ENCODE peak calls at places on chromosomes 4 and X, in five cellular contexts. One of them, this sample, is unnamed.
A peak's percentile ranks its signal among the peaks of the same experiment; 100 is the strongest.

GRCh38 chr4:22356996-22357596 is 158.8 kb downstream of the ADGRA3 start:
- DNase-seq in neuronal stem cell: no peak
- DNase-seq in H9: no peak
- DNase-seq in HepG2: no peak
- DNase-seq in mammary epithelial cell: peak; percentile 26
- DNase-seq in this sample: peak; percentile 29

GRCh38 chrX:32877592-32877991 is 333.8 kb downstream of the DMD start:
- DNase-seq in mammary epithelial cell: peak; percentile 87
- DNase-seq in H9: no peak
- DNase-seq in HepG2: no peak
- DNase-seq in neuronal stem cell: no peak
- DNase-seq in this sample: no peak

GRCh38 chr4:104490096-104490769 is 4.5 kb downstream of the CXXC4 start:
- DNase-seq in neuronal stem cell: no peak
- DNase-seq in mammary epithelial cell: no peak
- DNase-seq in HepG2: no peak
- DNase-seq in H9: peak; percentile 31
- DNase-seq in this sample: no peak

GRCh38 chrX:114065612-114066178 is 518.2 kb upstream of the HTR2C start:
- DNase-seq in HepG2: no peak
- DNase-seq in H9: no peak
- DNase-seq in neuronal stem cell: no peak
- DNase-seq in mammary epithelial cell: peak; percentile 6
- DNase-seq in this sample: no peak

GRCh38 chr4:111228874-111229273 is 606.0 kb upstream of the PITX2 start:
- DNase-seq in H9: no peak
- DNase-seq in mammary epithelial cell: no peak
- DNase-seq in HepG2: no peak
- DNase-seq in neuronal stem cell: no peak
- DNase-seq in this sample: peak; percentile 69

GRCh38 chr4:116603096-116603495 is 482.3 kb downstream of the TRAM1L1 start:
- DNase-seq in neuronal stem cell: no peak
- DNase-seq in mammary epithelial cell: peak; percentile 77
- DNase-seq in H9: no peak
- DNase-seq in HepG2: no peak
- DNase-seq in this sample: no peak

GRCh38 chrX:132216806-132217202 is 2.4 kb downstream of the RAP2C start:
- DNase-seq in HepG2: no peak
- DNase-seq in mammary epithelial cell: peak; percentile 45
- DNase-seq in H9: no peak
- DNase-seq in neuronal stem cell: no peak
- DNase-seq in this sample: peak; percentile 47

GRCh38 chrX:45749375-45749774 is 548.7 kb upstream of the DIPK2B start:
- DNase-seq in HepG2: no peak
- DNase-seq in neuronal stem cell: no peak
- DNase-seq in mammary epithelial cell: no peak
- DNase-seq in H9: no peak
- DNase-seq in this sample: peak; percentile 50

GRCh38 chr4:19913670-19914069 is 338.0 kb upstream of the SLIT2 start:
- DNase-seq in mammary epithelial cell: no peak
- DNase-seq in H9: no peak
- DNase-seq in HepG2: no peak
- DNase-seq in neuronal stem cell: no peak
- DNase-seq in this sample: peak; percentile 35

GRCh38 chr4:55184600-55185523 is 59.5 kb upstream of the KDR start:
- DNase-seq in neuronal stem cell: no peak
- DNase-seq in mammary epithelial cell: no peak
- DNase-seq in H9: peak; percentile 68
- DNase-seq in HepG2: peak; percentile 35
- DNase-seq in this sample: peak; percentile 84
- H3K9ac ChIP-seq in neuronal stem cell: no peak overlapping the region
- H3K9ac ChIP-seq in mammary epithelial cell: no peak overlapping the region
- H3K9ac ChIP-seq in H9: no peak overlapping the region
- H3K9ac ChIP-seq in HepG2: no peak overlapping the region
- H3K9ac ChIP-seq in this sample: no peak overlapping the region

GRCh38 chr4:30881985-30882384 is 161.8 kb downstream of the PCDH7 start:
- DNase-seq in neuronal stem cell: no peak
- DNase-seq in mammary epithelial cell: no peak
- DNase-seq in H9: no peak
- DNase-seq in HepG2: no peak
- DNase-seq in this sample: no peak
- H3K9ac ChIP-seq in neuronal stem cell: no peak overlapping the region
- H3K9ac ChIP-seq in mammary epithelial cell: no peak overlapping the region
- H3K9ac ChIP-seq in H9: no peak overlapping the region
- H3K9ac ChIP-seq in HepG2: no peak overlapping the region
- H3K9ac ChIP-seq in this sample: no peak overlapping the region

GRCh38 chrX:152958047-152958446 is 35.9 kb downstream of the PNMA5 start:
- DNase-seq in neuronal stem cell: no peak
- DNase-seq in mammary epithelial cell: no peak
- DNase-seq in H9: no peak
- DNase-seq in HepG2: no peak
- DNase-seq in this sample: peak; percentile 31
- H3K9ac ChIP-seq in neuronal stem cell: no peak overlapping the region
- H3K9ac ChIP-seq in mammary epithelial cell: no peak overlapping the region
- H3K9ac ChIP-seq in H9: no peak overlapping the region
- H3K9ac ChIP-seq in HepG2: no peak overlapping the region
- H3K9ac ChIP-seq in this sample: no peak overlapping the region

GRCh38 chr4:140344111-140344510 is 29.3 kb upstream of the SCOC start:
- DNase-seq in HepG2: no peak
- DNase-seq in mammary epithelial cell: no peak
- DNase-seq in neuronal stem cell: no peak
- DNase-seq in H9: no peak
- DNase-seq in this sample: peak; percentile 47
- H3K9ac ChIP-seq in HepG2: no peak overlapping the region
- H3K9ac ChIP-seq in mammary epithelial cell: no peak overlapping the region
- H3K9ac ChIP-seq in neuronal stem cell: no peak overlapping the region
- H3K9ac ChIP-seq in H9: no peak overlapping the region
- H3K9ac ChIP-seq in this sample: no peak overlapping the region

This sample was measured in fibroblast of lung.